ENCODE peak calls at places on chromosomes 16 and 17, in nine cellular contexts. G, O, C, Z, T, K, B, X and P are unnamed samples.

GRCh38 chr17:66753126-66753920 is 81.6 kb upstream of the CACNG5 start:
- DNase-seq in G (no peak), K (no peak), Z (no peak), B (no peak), C (no peak), T (no peak), X (no peak), O (no peak), P (no peak)

GRCh38 chr16:29990883-29991570 is 4.4 kb downstream of the HIRIP3 start:
- DNase-seq in Z (no peak), O (peak), G (no peak), T (no peak), X (no peak), K (no peak), C (no peak), B (no peak), P (no peak)

GRCh38 chr16:24700549-24701392 is 28.7 kb upstream of the TNRC6A start:
- DNase-seq in G (no peak), C (peak), Z (no peak), B (peak), X (peak), K (no peak), O (no peak), T (peak), P (no peak)

GRCh38 chr16:3909791-3910583 is 29.5 kb upstream of the CREBBP start:
- DNase-seq in C (no peak), G (no peak), K (no peak), B (no peak), O (peak), T (peak), Z (no peak), X (peak), P (no peak)

GRCh38 chr16:67413978-67414891 is 2.0 kb downstream of the ZDHHC1 start:
- DNase-seq in C (no peak), G (no peak), O (no peak), B (no peak), X (no peak), T (no peak), Z (no peak), K (no peak), P (no peak)

GRCh38 chr16:87855852-87856715 is 13.2 kb downstream of the SLC7A5 start:
- DNase-seq in T (no peak), B (no peak), G (peak), Z (no peak), O (peak), C (no peak), X (no peak), K (no peak), P (no peak)

GRCh38 chr17:3818786-3819185 is 17.8 kb upstream of the ITGAE start:
- DNase-seq in X (peak), T (no peak), C (no peak), K (no peak), O (no peak), B (no peak), Z (no peak), G (no peak), P (no peak)

GRCh38 chr17:82497483-82498405 is 21.8 kb upstream of the FOXK2 start:
- DNase-seq in T (peak), O (peak), X (peak), K (peak), G (peak), Z (peak), C (no peak), B (peak), P (peak)

GRCh38 chr16:57720142-57720575 is 15.4 kb upstream of the KATNB1 start:
- DNase-seq in X (peak), B (peak), C (peak), T (peak), K (no peak), O (peak), Z (peak), G (peak), P (no peak)

GRCh38 chr16:2450535-2450934 is 9.4 kb upstream of the TEDC2 start:
- DNase-seq in T (no peak), O (no peak), G (no peak), B (no peak), Z (no peak), X (no peak), C (no peak), K (no peak), P (no peak)

GRCh38 chr17:81905993-81906392 is 4.0 kb downstream of the NPB start:
- DNase-seq in Z (no peak), X (no peak), C (no peak), T (no peak), B (no peak), O (no peak), K (no peak), G (no peak), P (no peak)

GRCh38 chr16:27253526-27253930 is 15.0 kb downstream of the NSMCE1 start:
- DNase-seq in C (peak), G (no peak), T (no peak), Z (no peak), B (peak), O (no peak), K (no peak), X (peak), P (no peak)

GRCh38 chr16:9256196-9256595 is 164.8 kb downstream of the HAPSTR1 start:
- DNase-seq in C (peak), G (peak), O (no peak), X (peak), T (peak), Z (no peak), K (no peak), B (peak), P (no peak)

GRCh38 chr16:13680021-13680672 is 239.8 kb upstream of the ERCC4 start:
- DNase-seq in O (no peak), K (no peak), C (no peak), X (no peak), B (no peak), T (no peak), G (no peak), Z (no peak), P (no peak)

GRCh38 chr16:19400709-19401108 is 17.0 kb upstream of the TMC5 start:
- DNase-seq in X (no peak), K (peak), Z (no peak), T (no peak), B (no peak), C (no peak), G (peak), O (no peak), P (no peak)

GRCh38 chr16:78538919-78539318 is 439.5 kb downstream of the WWOX start:
- DNase-seq in B (no peak), K (no peak), C (no peak), O (no peak), T (no peak), X (no peak), G (no peak), Z (no peak), P (no peak)

GRCh38 chr17:29090746-29091395 is 47.9 kb downstream of the PIPOX start:
- DNase-seq in X (no peak), B (no peak), G (no peak), Z (no peak), O (no peak), K (no peak), T (no peak), C (no peak), P (no peak)

GRCh38 chr17:81241648-81242420 is 2.7 kb downstream of the NDUFAF8 start:
- DNase-seq in B (peak), O (peak), K (peak), Z (peak), T (peak), X (peak), C (peak), G (peak), P (peak)

GRCh38 chr17:50101346-50102163 is 6.4 kb downstream of the PDK2 start:
- DNase-seq in G (no peak), Z (no peak), B (no peak), K (no peak), C (no peak), X (peak), T (peak), O (no peak), P (no peak)

GRCh38 chr17:82689077-82689476 is 9.4 kb downstream of the RAB40B start:
- DNase-seq in Z (no peak), G (no peak), B (no peak), O (no peak), C (no peak), T (no peak), X (no peak), K (no peak), P (no peak)

GRCh38 chr16:85333744-85334640 is 221.7 kb upstream of the CIBAR2 start:
- DNase-seq in O (no peak), B (no peak), G (no peak), K (no peak), C (no peak), T (no peak), Z (no peak), X (no peak), P (no peak)

GRCh38 chr16:85334718-85335583 is 222.7 kb upstream of the CIBAR2 start:
- DNase-seq in C (no peak), B (no peak), X (no peak), O (no peak), G (peak), Z (no peak), T (peak), K (peak), P (no peak)

GRCh38 chr16:85337910-85338637 is 225.8 kb upstream of the CIBAR2 start:
- DNase-seq in Z (no peak), X (no peak), K (no peak), G (no peak), T (no peak), O (no peak), B (no peak), C (no peak), P (no peak)

GRCh38 chr16:85333337-85333736 is 221.1 kb upstream of the CIBAR2 start:
- DNase-seq in O (no peak), K (no peak), Z (no peak), B (no peak), X (no peak), C (no peak), T (no peak), G (no peak), P (no peak)

GRCh38 chr16:85335584-85336492 is 223.6 kb upstream of the CIBAR2 start:
- DNase-seq in X (peak), B (no peak), G (no peak), C (no peak), O (no peak), Z (no peak), T (no peak), K (peak), P (no peak)
- H3K4me3 ChIP-seq in X (no peak), B (no peak), G (no peak), C (no peak), O (peak), Z (peak), T (no peak), K (no peak), P (no peak)

DNA sequence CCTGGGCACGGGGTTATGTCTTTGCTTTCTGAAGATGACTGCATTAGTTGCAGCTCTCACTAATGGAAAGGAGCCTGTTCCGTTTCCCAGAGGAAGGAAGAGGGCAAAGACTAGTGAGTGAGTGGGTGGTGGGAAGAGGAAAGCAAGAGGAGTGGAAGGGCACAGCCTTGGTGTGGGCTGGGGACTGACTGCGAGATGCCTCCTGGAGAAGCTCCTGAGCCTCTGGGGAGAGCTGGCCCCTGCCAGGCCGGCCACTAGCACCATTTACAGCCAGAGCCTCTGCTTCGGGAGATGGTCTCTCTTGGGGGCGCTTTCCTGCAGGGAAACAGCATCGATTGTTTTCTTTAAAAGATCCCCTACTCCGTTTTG is 825 bp upstream of the RHBDL3 start:
- DNase-seq in G (no peak), C (no peak), X (no peak), T (peak), Z (no peak), K (no peak), O (no peak), B (no peak), P (no peak)
- H3K4me3 ChIP-seq in G (no peak), C (no peak), X (no peak), T (peak), Z (no peak), K (no peak), O (peak), B (no peak), P (no peak)

GRCh38 chr16:47638175-47638574 is 177.0 kb downstream of the PHKB start:
- DNase-seq in K (no peak), G (no peak), Z (no peak), O (no peak), C (no peak), B (no peak), T (no peak), X (no peak), P (no peak)

GRCh38 chr16:47634126-47634525 is 173.0 kb downstream of the PHKB start:
- DNase-seq in B (no peak), T (no peak), K (no peak), C (no peak), G (no peak), X (no peak), Z (no peak), O (no peak), P (no peak)

GRCh38 chr16:47631131-47631530 is 170.0 kb downstream of the PHKB start:
- DNase-seq in O (no peak), X (no peak), Z (no peak), K (no peak), T (no peak), G (no peak), B (no peak), C (no peak), P (no peak)

DNA sequence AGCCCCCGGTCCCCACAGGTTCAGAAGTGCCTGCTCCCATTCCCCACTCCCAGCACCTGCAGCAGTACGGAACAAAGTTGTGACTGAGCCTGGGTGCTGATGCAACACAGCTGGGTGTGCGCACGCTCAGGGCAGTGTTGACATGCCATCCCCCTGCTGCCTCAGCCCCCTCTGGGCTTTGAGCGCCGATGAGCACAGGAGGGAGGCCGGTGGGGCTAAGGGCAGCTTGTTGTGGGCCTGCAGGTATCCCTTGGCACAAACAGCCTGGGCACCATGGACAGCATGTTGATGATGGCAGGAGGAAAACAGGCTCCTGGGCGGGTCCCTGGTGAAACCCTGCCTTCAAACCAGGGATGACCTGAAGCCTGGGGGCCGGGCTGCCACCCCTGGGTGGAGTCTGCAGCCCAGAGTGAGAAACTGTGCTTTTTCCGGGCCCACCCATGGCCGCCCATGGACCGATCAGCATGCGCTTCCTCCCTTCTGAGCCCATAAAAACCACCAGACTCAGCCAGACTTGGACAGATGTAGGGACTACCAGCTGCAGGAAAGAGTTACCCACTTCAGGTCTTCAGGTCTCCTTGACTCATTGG is 175.5 kb downstream of the PHKB start:
- DNase-seq in X (no peak), Z (no peak), K (no peak), G (no peak), C (no peak), B (no peak), T (no peak), O (no peak), P (no peak)
- H3K4me3 ChIP-seq in X (no peak), Z (no peak), K (no peak), G (no peak), C (no peak), B (no peak), T (no peak), O (no peak), P (no peak)

GRCh38 chr17:43562679-43563146 is 16.6 kb upstream of the ETV4 start:
- DNase-seq in O (no peak), C (no peak), X (no peak), K (peak), G (no peak), Z (no peak), B (no peak), T (peak), P (no peak)
- H3K4me3 ChIP-seq in O (no peak), C (no peak), X (no peak), K (no peak), G (no peak), Z (no peak), B (no peak), T (no peak), P (no peak)

GRCh38 chr17:42310281-42311156 is 22.2 kb downstream of the STAT5A start:
- DNase-seq in G (no peak), K (no peak), B (no peak), Z (no peak), T (peak), O (no peak), C (no peak), X (no peak), P (no peak)

GRCh38 chr17:42313389-42313772 is 25.1 kb downstream of the STAT5A start:
- DNase-seq in C (no peak), G (no peak), O (no peak), K (no peak), T (peak), X (no peak), Z (no peak), B (no peak), P (no peak)

GRCh38 chr17:42312285-42313130 is 24.2 kb downstream of the STAT5A start:
- DNase-seq in C (peak), T (peak), G (peak), X (peak), B (peak), K (peak), O (peak), Z (peak), P (peak)

GRCh38 chr17:42312035-42312284 is 23.7 kb downstream of the STAT5A start:
- DNase-seq in K (no peak), O (no peak), C (no peak), B (no peak), T (no peak), Z (no peak), X (no peak), G (no peak), P (no peak)

DNA sequence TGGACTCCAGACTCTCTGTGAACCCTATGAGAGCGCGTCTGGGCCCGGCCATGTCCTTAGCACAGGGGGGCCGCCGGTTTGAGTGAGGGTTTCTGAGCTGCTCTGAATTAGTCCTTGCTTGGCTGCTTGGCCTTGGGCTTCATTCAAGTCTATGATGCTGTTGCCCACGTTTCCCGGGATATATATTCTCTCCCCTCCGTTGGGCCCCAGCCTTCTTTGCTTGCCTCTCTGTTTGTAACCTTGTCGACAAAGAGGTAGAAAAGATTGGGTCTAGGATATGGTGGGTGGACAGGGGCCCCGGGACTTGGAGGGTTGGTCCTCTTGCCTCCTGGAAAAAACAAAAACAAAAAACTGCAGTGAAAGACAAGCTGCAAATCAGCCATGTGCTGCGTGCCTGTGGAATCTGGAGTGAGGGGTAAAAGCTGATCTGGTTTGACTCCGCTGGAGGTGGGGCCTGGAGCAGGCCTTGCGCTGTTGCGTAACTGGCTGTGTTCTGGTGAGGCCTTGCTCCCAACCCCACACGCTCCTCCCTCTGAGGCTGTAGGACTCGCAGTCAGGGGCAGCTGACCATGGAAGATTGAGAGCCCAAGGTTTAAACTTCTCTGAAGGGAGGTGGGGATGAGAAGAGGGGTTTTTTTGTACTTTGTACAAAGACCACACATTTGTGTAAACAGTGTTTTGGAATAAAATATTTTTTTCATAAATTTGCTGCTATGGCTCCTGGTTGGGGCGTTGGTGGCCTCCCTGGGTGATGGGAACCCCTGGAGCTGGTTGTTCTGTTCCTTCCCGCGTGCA is 23.1 kb downstream of the STAT5A start:
- DNase-seq in O (peak), T (peak), B (no peak), C (no peak), Z (no peak), G (no peak), X (peak), K (no peak), P (no peak)
- H3K4me3 ChIP-seq in O (peak), T (no peak), B (no peak), C (no peak), Z (no peak), G (no peak), X (no peak), K (no peak), P (no peak)

DNA sequence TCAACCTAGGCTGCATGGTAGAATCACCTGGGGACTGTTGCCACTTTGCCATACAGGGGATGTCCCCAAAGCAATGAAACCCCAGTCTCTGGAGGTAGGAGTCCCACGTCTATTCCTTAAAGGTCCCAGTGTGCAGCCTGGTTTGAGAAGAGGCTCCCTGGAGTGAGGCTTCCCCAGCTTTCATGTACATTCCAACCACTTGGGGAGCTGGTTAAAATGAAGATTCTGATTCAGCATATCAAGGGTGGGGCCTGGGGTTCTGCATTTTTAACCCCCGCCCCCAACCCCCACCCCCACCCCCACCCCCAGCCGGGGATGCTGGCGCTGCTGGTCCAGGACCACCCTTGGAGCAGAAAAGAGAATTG is 241.2 kb downstream of the FOXL1 start:
- DNase-seq in K (no peak), O (no peak), Z (no peak), B (no peak), X (peak), G (no peak), C (no peak), T (peak), P (no peak)
- H3K4me3 ChIP-seq in K (no peak), O (no peak), Z (no peak), B (no peak), X (no peak), G (no peak), C (no peak), T (no peak), P (no peak)

GRCh38 chr17:21252289-21252874 is 828 bp downstream of the NATD1 start:
- DNase-seq in X (peak), C (no peak), G (no peak), O (peak), B (no peak), T (no peak), Z (no peak), K (no peak), P (no peak)

GRCh38 chr17:21250719-21251305 is 2.4 kb downstream of the NATD1 start:
- DNase-seq in B (no peak), C (no peak), T (no peak), X (no peak), Z (no peak), G (no peak), K (no peak), O (peak), P (no peak)

GRCh38 chr17:21251611-21252010 is 1.6 kb downstream of the NATD1 start:
- DNase-seq in X (no peak), B (no peak), O (peak), G (no peak), T (peak), C (no peak), K (no peak), Z (no peak), P (no peak)

GRCh38 chr17:21252875-21253645 is at the start of gene NATD1:
- DNase-seq in C (peak), G (peak), T (peak), Z (peak), O (peak), B (peak), X (peak), K (peak), P (peak)

GRCh38 chr17:21253646-21254441 is 634 bp upstream of the NATD1 start:
- DNase-seq in B (no peak), G (no peak), T (peak), C (no peak), O (peak), K (no peak), Z (no peak), X (no peak), P (no peak)
- H3K4me3 ChIP-seq in B (peak), G (peak), T (peak), C (peak), O (peak), K (peak), Z (peak), X (peak), P (peak)